ENCODE peak calls at places on chromosomes 2 and 18, in six cellular contexts. One of them, this sample, is unnamed.
A peak's percentile ranks its signal among the peaks of the same experiment; 100 is the strongest.

GRCh38 chr2:206084468-206084869 is 1.5 kb downstream of the INO80D start:
- DNase-seq in H9: peak; percentile 88
- DNase-seq in neuronal stem cell: peak; percentile 61
- DNase-seq in IMR-90: peak; percentile 82
- DNase-seq in mesendoderm: peak; percentile 95
- DNase-seq in H1: no peak
- DNase-seq in this sample: peak; percentile 89

GRCh38 chr2:58497189-58497588 is 256.1 kb upstream of the FANCL start:
- DNase-seq in H9: peak; percentile 65
- DNase-seq in IMR-90: no peak
- DNase-seq in neuronal stem cell: peak; percentile 73
- DNase-seq in H1: peak; percentile 80
- DNase-seq in mesendoderm: peak; percentile 74
- DNase-seq in this sample: no peak

GRCh38 chr18:73258375-73259087 is 390.7 kb upstream of the NETO1 start:
- DNase-seq in H9: no peak
- DNase-seq in mesendoderm: no peak
- DNase-seq in IMR-90: no peak
- DNase-seq in H1: no peak
- DNase-seq in neuronal stem cell: no peak
- DNase-seq in this sample: no peak

GRCh38 chr2:37679072-37679695 is 7.7 kb upstream of the CDC42EP3 start:
- DNase-seq in mesendoderm: no peak
- DNase-seq in H9: no peak
- DNase-seq in neuronal stem cell: no peak
- DNase-seq in H1: no peak
- DNase-seq in IMR-90: no peak
- DNase-seq in this sample: peak; percentile 44

GRCh38 chr2:27211241-27211942 is 449 bp upstream of the ATRAID start:
- DNase-seq in mesendoderm: peak; percentile 79
- DNase-seq in H9: no peak
- DNase-seq in IMR-90: no peak
- DNase-seq in neuronal stem cell: no peak
- DNase-seq in H1: no peak
- DNase-seq in this sample: peak; percentile 42

GRCh38 chr2:112767693-112768380 is 3.4 kb upstream of the CKAP2L start:
- DNase-seq in mesendoderm: no peak
- DNase-seq in IMR-90: no peak
- DNase-seq in neuronal stem cell: no peak
- DNase-seq in H1: no peak
- DNase-seq in H9: no peak
- DNase-seq in this sample: peak; percentile 56

GRCh38 chr2:100262043-100262442 is 60.3 kb downstream of the LONRF2 start:
- DNase-seq in IMR-90: no peak
- DNase-seq in mesendoderm: no peak
- DNase-seq in H9: no peak
- DNase-seq in neuronal stem cell: no peak
- DNase-seq in H1: no peak
- DNase-seq in this sample: no peak

GRCh38 chr2:230012242-230012884 is 56.4 kb downstream of the SLC16A14 start:
- DNase-seq in H1: no peak
- DNase-seq in mesendoderm: no peak
- DNase-seq in IMR-90: peak; percentile 43
- DNase-seq in H9: no peak
- DNase-seq in neuronal stem cell: no peak
- DNase-seq in this sample: peak; percentile 67

GRCh38 chr2:25290811-25291510 is 50.8 kb downstream of the DNMT3A start:
- DNase-seq in mesendoderm: no peak
- DNase-seq in neuronal stem cell: no peak
- DNase-seq in IMR-90: peak; percentile 23
- DNase-seq in H1: no peak
- DNase-seq in H9: no peak
- DNase-seq in this sample: no peak

GRCh38 chr18:68428666-68429065 is 286.2 kb downstream of the TMX3 start:
- DNase-seq in H9: no peak
- DNase-seq in H1: no peak
- DNase-seq in neuronal stem cell: no peak
- DNase-seq in mesendoderm: no peak
- DNase-seq in IMR-90: no peak
- DNase-seq in this sample: peak; percentile 59

GRCh38 chr2:222315443-222316121 is 16.8 kb upstream of the PAX3 start:
- DNase-seq in H1: no peak
- DNase-seq in mesendoderm: no peak
- DNase-seq in IMR-90: no peak
- DNase-seq in H9: no peak
- DNase-seq in neuronal stem cell: no peak
- DNase-seq in this sample: no peak

GRCh38 chr2:196331143-196331542 is 159.8 kb upstream of the STK17B start:
- DNase-seq in neuronal stem cell: no peak
- DNase-seq in H1: no peak
- DNase-seq in mesendoderm: no peak
- DNase-seq in H9: no peak
- DNase-seq in IMR-90: peak; percentile 82
- DNase-seq in this sample: peak; percentile 69

GRCh38 chr2:74072542-74072941 is 75.2 kb downstream of the BOLA3 start:
- DNase-seq in mesendoderm: no peak
- DNase-seq in H1: no peak
- DNase-seq in H9: no peak
- DNase-seq in IMR-90: no peak
- DNase-seq in neuronal stem cell: no peak
- DNase-seq in this sample: peak; percentile 24

DNA sequence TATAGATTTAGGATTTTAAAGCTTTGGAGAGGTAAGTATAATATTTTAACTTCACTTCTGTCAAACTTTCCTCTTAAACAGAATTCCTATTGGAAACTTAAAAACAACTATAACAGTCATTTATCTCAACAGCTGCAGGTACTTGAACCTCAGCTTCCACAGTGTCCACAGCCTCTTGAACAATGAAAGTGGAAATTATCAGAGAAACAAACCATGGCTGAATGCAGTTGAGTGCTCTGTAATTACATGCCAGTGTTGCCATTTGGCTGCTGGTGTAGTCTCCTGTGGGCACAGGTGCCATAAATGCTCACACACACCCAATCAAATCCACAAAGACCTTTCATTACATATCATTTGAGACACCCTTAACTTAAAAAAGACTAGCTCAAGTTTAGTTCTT is 125.1 kb downstream of the CPS1 start:
- DNase-seq in neuronal stem cell: no peak
- DNase-seq in H1: no peak
- DNase-seq in mesendoderm: no peak
- DNase-seq in IMR-90: no peak
- DNase-seq in H9: no peak
- DNase-seq in this sample: no peak
- H3K23ac ChIP-seq in neuronal stem cell: no peak overlapping the region
- H3K23ac ChIP-seq in H1: no peak overlapping the region
- H3K23ac ChIP-seq in mesendoderm: no peak overlapping the region
- H3K23ac ChIP-seq in IMR-90: no peak overlapping the region
- H3K23ac ChIP-seq in H9: no peak overlapping the region
- H3K23ac ChIP-seq in this sample: no peak overlapping the region

DNA sequence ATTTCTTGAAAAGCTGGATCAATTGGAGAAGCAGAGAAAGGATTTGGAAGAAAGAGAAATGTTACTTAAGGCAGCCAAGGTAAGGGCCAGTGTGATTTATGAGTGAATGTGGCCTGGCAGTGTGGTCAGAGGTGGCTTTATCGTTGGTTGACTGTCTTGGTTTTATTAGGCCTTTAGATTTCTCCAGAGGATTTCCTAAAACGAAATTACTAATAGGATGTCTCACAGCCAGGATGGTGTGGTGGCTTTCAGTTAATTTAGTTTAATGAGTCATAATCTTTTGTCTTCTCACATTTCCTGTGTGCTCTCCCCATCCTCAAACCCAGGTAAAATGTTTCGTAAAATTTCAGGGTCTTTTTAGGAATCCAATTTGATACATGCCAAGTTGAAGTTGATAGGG is 100.8 kb downstream of the TAF4B start:
- DNase-seq in mesendoderm: no peak
- DNase-seq in H1: no peak
- DNase-seq in H9: no peak
- DNase-seq in IMR-90: no peak
- DNase-seq in neuronal stem cell: no peak
- DNase-seq in this sample: no peak
- H2BK15ac ChIP-seq in mesendoderm: no peak overlapping the region
- H2BK15ac ChIP-seq in H1: no peak overlapping the region
- H2BK15ac ChIP-seq in H9: no peak overlapping the region
- H2BK15ac ChIP-seq in IMR-90: no peak overlapping the region
- H2BK15ac ChIP-seq in neuronal stem cell: no peak overlapping the region
- H2BK15ac ChIP-seq in this sample: no peak overlapping the region

DNA sequence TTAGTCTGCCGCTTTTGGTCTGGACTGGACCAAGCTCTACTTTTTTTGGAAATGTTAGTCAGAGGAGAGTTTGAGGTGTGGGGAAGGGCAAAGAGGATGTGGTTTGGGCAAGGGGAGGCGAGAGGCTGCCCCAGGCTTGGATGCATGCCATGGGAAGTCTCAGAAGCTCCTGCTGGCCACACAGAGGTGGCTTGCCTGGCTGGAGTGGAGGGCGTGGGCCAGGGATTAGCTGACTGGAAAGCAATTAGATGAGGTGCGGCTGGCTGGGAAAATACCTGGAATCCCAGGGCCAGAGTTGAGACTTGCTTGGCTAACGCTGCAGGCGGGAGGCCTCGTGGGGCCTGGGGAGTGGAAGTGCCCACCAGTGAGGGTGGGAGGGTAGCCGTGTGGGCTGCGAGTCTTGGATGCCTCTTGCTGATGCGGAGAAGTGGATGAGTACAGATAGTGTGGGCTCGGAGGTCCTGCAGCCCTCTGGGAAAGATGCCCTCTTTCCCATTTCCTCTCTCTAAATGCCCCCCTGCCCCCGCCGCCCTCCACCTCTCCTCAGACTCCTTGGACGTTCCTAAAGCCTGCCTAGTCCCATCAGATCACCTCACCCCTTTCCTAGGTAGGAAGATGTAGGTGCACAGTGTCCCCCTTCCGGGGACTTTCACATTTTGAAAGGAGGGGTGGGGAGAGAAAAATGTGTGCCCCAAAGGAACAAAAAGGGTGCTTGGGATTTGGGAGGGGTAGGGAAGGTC is 117.6 kb downstream of the SMAD7 start:
- DNase-seq in neuronal stem cell: no peak
- DNase-seq in IMR-90: peak; percentile 67
- DNase-seq in H1: no peak
- DNase-seq in mesendoderm: peak; percentile 59
- DNase-seq in H9: peak; percentile 31
- DNase-seq in this sample: peak; percentile 73
- H3K9ac ChIP-seq in neuronal stem cell: no peak overlapping the region
- H3K9ac ChIP-seq in IMR-90: no peak overlapping the region
- H3K9ac ChIP-seq in H1: no peak overlapping the region
- H3K9ac ChIP-seq in mesendoderm: no peak overlapping the region
- H3K9ac ChIP-seq in H9: no peak overlapping the region
- H3K9ac ChIP-seq in this sample: no peak overlapping the region

GRCh38 chr2:96816836-96817702 is 1.0 kb downstream of the CNNM3 start:
- DNase-seq in mesendoderm: no peak
- DNase-seq in neuronal stem cell: no peak
- DNase-seq in H1: no peak
- DNase-seq in H9: no peak
- DNase-seq in IMR-90: peak; percentile 27
- DNase-seq in this sample: peak; percentile 35
- H3K23ac ChIP-seq in mesendoderm: no peak overlapping the region
- H3K23ac ChIP-seq in neuronal stem cell: peak overlapping the region; percentile 46
- H3K23ac ChIP-seq in H1: no peak overlapping the region
- H3K23ac ChIP-seq in H9: no peak overlapping the region
- H3K23ac ChIP-seq in IMR-90: peak overlapping the region; percentile 98
- H3K23ac ChIP-seq in this sample: no peak overlapping the region

GRCh38 chr2:62770629-62771028 is 65.1 kb downstream of the EHBP1 start:
- DNase-seq in H1: no peak
- DNase-seq in neuronal stem cell: no peak
- DNase-seq in IMR-90: no peak
- DNase-seq in H9: no peak
- DNase-seq in mesendoderm: no peak
- DNase-seq in this sample: no peak
- H2BK15ac ChIP-seq in H1: no peak overlapping the region
- H2BK15ac ChIP-seq in neuronal stem cell: no peak overlapping the region
- H2BK15ac ChIP-seq in IMR-90: no peak overlapping the region
- H2BK15ac ChIP-seq in H9: no peak overlapping the region
- H2BK15ac ChIP-seq in mesendoderm: no peak overlapping the region
- H2BK15ac ChIP-seq in this sample: no peak overlapping the region

GRCh38 chr2:197498937-197499593 is 575 bp downstream of the HSPD1 start:
- DNase-seq in H9: peak; percentile 58
- DNase-seq in IMR-90: peak; percentile 42
- DNase-seq in mesendoderm: peak; percentile 66
- DNase-seq in neuronal stem cell: peak; percentile 50
- DNase-seq in H1: no peak
- DNase-seq in this sample: peak; percentile 79
- H3K9ac ChIP-seq in H9: peak overlapping the region; percentile 90
- H3K9ac ChIP-seq in IMR-90: peak overlapping the region; percentile 82
- H3K9ac ChIP-seq in mesendoderm: peak overlapping the region; percentile 90
- H3K9ac ChIP-seq in neuronal stem cell: peak overlapping the region; percentile 86
- H3K9ac ChIP-seq in H1: peak overlapping the region; percentile 85
- H3K9ac ChIP-seq in this sample: peak overlapping the region; percentile 99

DNA sequence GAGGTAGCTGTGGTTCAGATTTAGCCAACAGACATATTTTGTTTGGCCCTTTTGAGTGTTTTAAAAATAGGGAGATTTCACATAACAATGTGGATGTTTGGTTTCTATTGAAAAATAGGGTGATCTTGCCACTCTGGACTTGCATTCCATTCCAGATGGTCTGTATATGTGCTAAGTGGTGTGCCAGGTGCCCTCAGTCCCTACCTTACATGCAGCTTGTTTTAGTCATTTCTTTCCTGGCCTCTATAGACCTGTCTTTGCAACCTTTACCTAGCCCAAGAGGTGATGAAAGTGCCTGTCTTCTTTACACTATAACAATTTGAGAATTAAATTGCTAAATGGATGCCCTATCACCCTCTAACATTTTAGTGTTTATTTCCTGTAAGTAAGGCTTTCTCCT is 11.1 kb downstream of the EML4 start:
- DNase-seq in neuronal stem cell: no peak
- DNase-seq in H9: no peak
- DNase-seq in IMR-90: no peak
- DNase-seq in H1: no peak
- DNase-seq in mesendoderm: no peak
- DNase-seq in this sample: no peak
- H3K23ac ChIP-seq in neuronal stem cell: no peak overlapping the region
- H3K23ac ChIP-seq in H9: no peak overlapping the region
- H3K23ac ChIP-seq in IMR-90: no peak overlapping the region
- H3K23ac ChIP-seq in H1: no peak overlapping the region
- H3K23ac ChIP-seq in mesendoderm: no peak overlapping the region
- H3K23ac ChIP-seq in this sample: no peak overlapping the region

GRCh38 chr2:216131175-216131926 is 22.2 kb downstream of the XRCC5 start:
- DNase-seq in H9: no peak
- DNase-seq in mesendoderm: no peak
- DNase-seq in IMR-90: no peak
- DNase-seq in neuronal stem cell: no peak
- DNase-seq in H1: no peak
- DNase-seq in this sample: no peak

GRCh38 chr2:216132585-216132984 is 23.4 kb downstream of the XRCC5 start:
- DNase-seq in mesendoderm: no peak
- DNase-seq in IMR-90: no peak
- DNase-seq in H1: no peak
- DNase-seq in H9: no peak
- DNase-seq in neuronal stem cell: no peak
- DNase-seq in this sample: peak; percentile 55

GRCh38 chr2:216130346-216130951 is 21.3 kb downstream of the XRCC5 start:
- DNase-seq in mesendoderm: no peak
- DNase-seq in IMR-90: no peak
- DNase-seq in H9: no peak
- DNase-seq in H1: no peak
- DNase-seq in neuronal stem cell: no peak
- DNase-seq in this sample: peak; percentile 30

GRCh38 chr2:216121255-216121654 is 12.1 kb downstream of the XRCC5 start:
- DNase-seq in IMR-90: no peak
- DNase-seq in mesendoderm: no peak
- DNase-seq in neuronal stem cell: no peak
- DNase-seq in H9: no peak
- DNase-seq in H1: no peak
- DNase-seq in this sample: no peak

GRCh38 chr2:216126943-216127342 is 17.8 kb downstream of the XRCC5 start:
- DNase-seq in IMR-90: no peak
- DNase-seq in neuronal stem cell: no peak
- DNase-seq in H1: no peak
- DNase-seq in mesendoderm: no peak
- DNase-seq in H9: no peak
- DNase-seq in this sample: no peak
- H2BK15ac ChIP-seq in IMR-90: no peak overlapping the region
- H2BK15ac ChIP-seq in neuronal stem cell: no peak overlapping the region
- H2BK15ac ChIP-seq in H1: no peak overlapping the region
- H2BK15ac ChIP-seq in mesendoderm: no peak overlapping the region
- H2BK15ac ChIP-seq in H9: no peak overlapping the region
- H2BK15ac ChIP-seq in this sample: no peak overlapping the region

This sample was measured in mesenchymal stem cell.